ENCODE peak calls at places on chromosome 1, in eight cellular contexts. E is uterus, A is H54, L is HCT116, F is body of pancreas, Y is adrenal gland, J is heart left ventricle, B is lower leg skin. R is an unnamed sample.

GRCh38 chr1:115924730-115925129 is 51.6 kb upstream of the SLC22A15 start:
- DNase-seq in E (no peak), A (no peak), L (no peak), F (no peak), Y (no peak), J (no peak), B (no peak), R (no peak)

GRCh38 chr1:145995148-145995851 is 1.1 kb downstream of the TXNIP start:
- DNase-seq in E (no peak), A (no peak), L (no peak), F (no peak), Y (peak), J (no peak), B (peak), R (peak)

GRCh38 chr1:66418021-66418420 is 115.9 kb upstream of the SGIP1 start:
- DNase-seq in E (no peak), A (no peak), L (no peak), F (no peak), Y (no peak), J (no peak), B (no peak), R (no peak)

GRCh38 chr1:41805771-41806471 is 112.8 kb downstream of the HIVEP3 start:
- DNase-seq in E (no peak), A (no peak), L (no peak), F (no peak), Y (no peak), J (no peak), B (no peak), R (no peak)

GRCh38 chr1:7916431-7916830 is 24.2 kb downstream of the TNFRSF9 start:
- DNase-seq in E (no peak), A (no peak), L (no peak), F (no peak), Y (no peak), J (no peak), B (no peak), R (no peak)

GRCh38 chr1:31412732-31413404 is at the start of gene SERINC2:
- DNase-seq in E (no peak), A (peak), L (no peak), F (peak), Y (peak), J (no peak), B (no peak), R (no peak)

GRCh38 chr1:64112281-64112680 is 91.1 kb upstream of the UBE2U start:
- DNase-seq in E (no peak), A (peak), L (no peak), F (no peak), Y (no peak), J (no peak), B (no peak), R (no peak)

GRCh38 chr1:2103266-2103900 is 53.2 kb downstream of the PRKCZ start:
- DNase-seq in E (no peak), A (no peak), L (no peak), F (no peak), Y (no peak), J (no peak), B (no peak), R (no peak)

GRCh38 chr1:93552751-93553455 is 105.0 kb downstream of the FNBP1L start:
- DNase-seq in E (no peak), A (no peak), L (peak), F (no peak), Y (no peak), J (no peak), B (no peak), R (no peak)

GRCh38 chr1:246680696-246681127 is 43.5 kb upstream of the SCCPDH start:
- DNase-seq in E (no peak), A (no peak), L (no peak), F (no peak), Y (no peak), J (no peak), B (no peak), R (no peak)

GRCh38 chr1:201022824-201023516 is 544 bp downstream of the KIF21B start:
- DNase-seq in E (no peak), A (no peak), L (no peak), F (no peak), Y (no peak), J (no peak), B (no peak), R (no peak)

GRCh38 chr1:153534226-153534932 is 1.4 kb downstream of the S100A6 start:
- DNase-seq in E (no peak), A (no peak), L (no peak), F (no peak), Y (no peak), J (no peak), B (peak), R (peak)

GRCh38 chr1:160225345-160225744 is 20.2 kb downstream of the PEA15 start:
- DNase-seq in E (no peak), A (no peak), L (no peak), F (no peak), Y (no peak), J (no peak), B (no peak), R (no peak)

GRCh38 chr1:197453376-197454058 is 185.5 kb downstream of the CRB1 start:
- DNase-seq in E (no peak), A (no peak), L (no peak), F (no peak), Y (no peak), J (no peak), B (no peak), R (no peak)

DNA sequence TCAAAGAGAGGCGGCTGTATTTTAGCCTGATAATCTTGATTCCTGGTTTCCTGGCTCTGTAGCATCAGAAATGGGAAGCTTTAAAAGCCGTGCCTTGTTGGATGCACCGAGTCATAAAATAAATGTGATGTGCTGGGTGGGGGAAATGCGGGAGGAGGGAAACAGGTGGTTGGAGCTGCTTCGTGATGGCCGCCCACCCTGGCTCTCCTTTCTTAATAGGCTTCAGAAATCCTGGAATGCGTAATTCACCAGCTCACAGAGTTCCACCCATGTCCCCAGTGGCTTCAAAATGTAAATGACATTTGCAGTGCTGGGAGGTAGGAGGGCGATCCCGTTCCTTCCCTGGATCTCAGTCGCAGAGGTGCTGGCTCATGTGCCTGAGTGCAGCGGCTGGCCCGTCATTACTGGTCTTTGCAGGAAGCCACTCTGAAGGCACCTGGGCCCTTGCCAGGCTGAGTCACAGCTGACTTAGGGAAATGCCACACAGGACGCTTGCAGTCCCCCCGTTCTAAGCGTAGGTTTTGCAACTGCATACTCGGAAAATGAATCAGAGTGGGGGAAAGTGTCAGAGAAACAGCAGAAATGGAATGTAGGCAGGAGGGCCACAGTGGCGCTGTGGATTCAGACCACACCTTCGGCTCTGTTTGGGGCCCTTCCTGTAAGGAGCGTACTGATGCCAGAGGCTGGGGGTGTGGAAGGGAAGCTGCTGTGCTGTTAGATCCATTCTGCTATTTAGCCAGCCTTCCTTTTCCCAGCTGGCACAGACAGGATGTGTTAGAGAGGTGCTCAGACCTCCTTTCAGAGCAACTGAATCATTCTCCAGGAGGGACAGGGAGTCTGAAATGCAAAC is 37.6 kb downstream of the GALNT2 start:
- DNase-seq in E (peak), A (peak), L (peak), F (peak), Y (peak), J (peak), B (peak), R (peak)
- TF ChIP-seq POLR2A in E (no peak), A (no peak), L (no peak), F (peak), Y (peak), J (no peak), B (no peak), R (no peak)

GRCh38 chr1:10796029-10796944 is at the start of gene CASZ1:
- DNase-seq in E (peak), A (peak), L (peak), F (peak), Y (peak), J (peak), B (peak), R (peak)
- TF ChIP-seq POLR2A in E (peak), A (no peak), L (no peak), F (peak), Y (peak), J (no peak), B (no peak), R (no peak)

GRCh38 chr1:150696151-150696550 is 803 bp downstream of the GOLPH3L start:
- DNase-seq in E (no peak), A (no peak), L (no peak), F (no peak), Y (no peak), J (no peak), B (no peak), R (no peak)

GRCh38 chr1:150696590-150696989 is 364 bp downstream of the GOLPH3L start:
- DNase-seq in E (no peak), A (no peak), L (no peak), F (no peak), Y (no peak), J (no peak), B (no peak), R (no peak)

GRCh38 chr1:150695561-150695960 is 1.4 kb downstream of the GOLPH3L start:
- DNase-seq in E (no peak), A (no peak), L (no peak), F (no peak), Y (no peak), J (no peak), B (no peak), R (no peak)

GRCh38 chr1:150692720-150693119 is 4.2 kb downstream of the GOLPH3L start:
- DNase-seq in E (no peak), A (no peak), L (no peak), F (no peak), Y (no peak), J (no peak), B (no peak), R (no peak)

DNA sequence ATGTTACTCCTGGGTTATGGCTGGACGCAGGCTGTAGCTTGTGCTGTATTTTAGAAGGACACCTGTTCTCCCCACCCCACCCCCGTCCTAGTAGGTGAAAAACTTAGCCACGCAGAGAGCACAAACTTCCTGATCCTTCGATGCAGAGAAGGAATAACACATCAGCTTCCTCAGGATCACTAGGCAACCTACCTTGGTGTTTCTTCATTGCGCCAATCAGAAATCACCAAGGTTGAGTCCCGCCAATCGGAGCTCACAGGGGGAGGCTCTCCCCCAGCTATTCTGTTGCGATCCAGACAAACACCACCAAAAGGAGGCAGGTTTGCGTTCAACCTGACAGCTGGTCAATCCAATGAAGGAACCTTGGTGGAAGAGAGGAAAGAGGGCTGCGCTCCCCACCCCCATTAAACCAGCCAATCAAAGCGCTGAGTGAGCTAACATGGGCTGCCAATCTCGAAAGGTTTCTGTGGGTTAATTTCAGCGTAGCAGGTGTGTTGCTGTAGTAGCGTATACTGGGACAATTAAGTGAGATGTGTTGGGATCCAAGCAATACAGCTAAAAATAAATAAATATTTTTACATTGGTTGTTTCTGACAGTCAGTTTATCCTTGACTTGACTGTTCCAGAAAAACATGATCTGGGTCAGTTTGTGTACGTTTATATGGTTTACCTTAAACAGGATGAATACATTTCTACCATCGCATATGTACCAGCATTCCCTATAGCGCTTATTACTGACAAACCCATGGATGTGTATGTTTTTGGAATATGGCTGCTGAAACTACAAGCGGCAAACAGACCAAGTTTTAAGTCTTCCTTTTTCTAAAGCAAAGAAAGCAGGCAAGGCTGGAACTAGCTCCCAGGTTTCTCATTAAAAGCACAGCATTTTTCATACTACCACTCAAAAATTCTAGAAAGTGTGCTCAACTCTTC is at the start of gene GOLPH3L:
- DNase-seq in E (peak), A (peak), L (peak), F (peak), Y (peak), J (peak), B (peak), R (peak)
- TF ChIP-seq POLR2A in E (peak), A (peak), L (peak), F (peak), Y (peak), J (no peak), B (no peak), R (peak)

DNA sequence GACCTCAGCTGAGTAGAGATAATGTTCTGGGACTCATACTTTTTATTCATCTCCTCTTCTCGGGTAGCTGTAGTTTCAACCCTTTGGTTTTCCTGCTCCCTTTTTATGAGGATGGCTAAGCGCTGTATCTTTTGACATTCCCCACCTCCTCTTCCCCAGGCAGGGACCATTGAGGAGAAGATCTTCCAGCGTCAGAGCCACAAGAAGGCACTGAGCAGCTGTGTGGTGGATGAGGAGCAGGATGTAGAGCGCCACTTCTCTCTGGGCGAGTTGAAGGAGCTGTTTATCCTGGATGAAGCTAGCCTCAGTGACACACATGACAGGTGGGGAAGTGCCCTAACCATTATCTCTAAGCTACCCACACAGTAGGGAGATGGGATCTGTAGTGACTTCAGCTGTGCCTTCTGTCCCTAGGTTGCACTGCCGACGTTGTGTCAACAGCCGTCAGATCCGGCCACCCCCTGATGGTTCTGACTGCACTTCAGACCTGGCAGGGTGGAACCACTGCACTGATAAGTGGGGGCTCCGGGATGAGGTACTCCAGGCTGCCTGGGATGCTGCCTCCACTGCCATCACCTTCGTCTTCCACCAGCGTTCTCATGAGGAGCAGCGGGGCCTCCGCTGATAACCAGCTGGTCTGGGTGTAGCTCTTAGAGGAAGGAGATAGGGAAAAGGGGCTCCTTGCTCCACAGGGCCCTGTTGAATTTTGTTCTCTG is 25.6 kb downstream of the LRRC41 start:
- DNase-seq in E (no peak), A (no peak), L (no peak), F (no peak), Y (no peak), J (no peak), B (no peak), R (no peak)
- TF ChIP-seq POLR2A in E (no peak), A (no peak), L (no peak), F (no peak), Y (no peak), J (no peak), B (no peak), R (no peak)

GRCh38 chr1:163320891-163321290 is 863 bp upstream of the NUF2 start:
- DNase-seq in E (no peak), A (no peak), L (no peak), F (no peak), Y (no peak), J (no peak), B (no peak), R (no peak)

GRCh38 chr1:163315773-163316374 is 5.9 kb upstream of the NUF2 start:
- DNase-seq in E (peak), A (no peak), L (no peak), F (peak), Y (peak), J (peak), B (no peak), R (no peak)

GRCh38 chr1:163321311-163322305 is at the start of gene NUF2:
- DNase-seq in E (peak), A (peak), L (peak), F (peak), Y (peak), J (peak), B (peak), R (peak)
- TF ChIP-seq POLR2A in E (peak), A (peak), L (peak), F (peak), Y (peak), J (no peak), B (no peak), R (peak)

GRCh38 chr1:216851073-216851472 is 127.8 kb upstream of the ESRRG start:
- DNase-seq in E (no peak), A (no peak), L (no peak), F (no peak), Y (no peak), J (no peak), B (no peak), R (no peak)
- TF ChIP-seq POLR2A in E (no peak), A (no peak), L (no peak), F (no peak), Y (no peak), J (no peak), B (no peak), R (no peak)

GRCh38 chr1:27106561-27107323 is 48.2 kb downstream of the SLC9A1 start:
- DNase-seq in E (no peak), A (no peak), L (no peak), F (no peak), Y (no peak), J (no peak), B (no peak), R (no peak)
- TF ChIP-seq POLR2A in E (no peak), A (no peak), L (no peak), F (no peak), Y (no peak), J (no peak), B (no peak), R (no peak)

DNA sequence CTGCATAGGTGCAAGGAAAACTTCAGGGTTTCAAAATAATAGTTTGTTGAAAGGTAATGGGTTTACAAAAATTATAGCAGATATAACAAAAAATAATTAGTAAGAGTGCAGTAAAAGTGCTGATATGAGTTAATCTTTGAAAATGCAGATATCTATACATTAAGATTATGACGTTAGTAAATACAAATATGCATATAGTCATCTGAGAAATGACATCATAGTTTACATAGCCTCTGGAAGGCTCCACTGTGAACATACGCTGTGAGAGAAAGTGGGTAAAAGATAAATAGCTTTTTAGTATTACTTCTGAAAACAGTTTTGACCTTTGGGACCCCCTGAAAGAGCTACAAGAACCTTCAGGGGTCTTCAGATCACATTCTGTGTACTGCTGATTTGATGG is 356.2 kb upstream of the SNX7 start:
- DNase-seq in E (no peak), A (no peak), L (no peak), F (no peak), Y (no peak), J (no peak), B (no peak), R (no peak)
- TF ChIP-seq POLR2A in E (no peak), A (no peak), L (no peak), F (no peak), Y (no peak), J (no peak), B (no peak), R (no peak)

GRCh38 chr1:54851406-54851805 is 35.6 kb downstream of the DHCR24 start:
- DNase-seq in E (no peak), A (no peak), L (no peak), F (no peak), Y (no peak), J (no peak), B (peak), R (peak)
- TF ChIP-seq POLR2A in E (no peak), A (no peak), L (no peak), F (no peak), Y (no peak), J (no peak), B (no peak), R (no peak)

DNA sequence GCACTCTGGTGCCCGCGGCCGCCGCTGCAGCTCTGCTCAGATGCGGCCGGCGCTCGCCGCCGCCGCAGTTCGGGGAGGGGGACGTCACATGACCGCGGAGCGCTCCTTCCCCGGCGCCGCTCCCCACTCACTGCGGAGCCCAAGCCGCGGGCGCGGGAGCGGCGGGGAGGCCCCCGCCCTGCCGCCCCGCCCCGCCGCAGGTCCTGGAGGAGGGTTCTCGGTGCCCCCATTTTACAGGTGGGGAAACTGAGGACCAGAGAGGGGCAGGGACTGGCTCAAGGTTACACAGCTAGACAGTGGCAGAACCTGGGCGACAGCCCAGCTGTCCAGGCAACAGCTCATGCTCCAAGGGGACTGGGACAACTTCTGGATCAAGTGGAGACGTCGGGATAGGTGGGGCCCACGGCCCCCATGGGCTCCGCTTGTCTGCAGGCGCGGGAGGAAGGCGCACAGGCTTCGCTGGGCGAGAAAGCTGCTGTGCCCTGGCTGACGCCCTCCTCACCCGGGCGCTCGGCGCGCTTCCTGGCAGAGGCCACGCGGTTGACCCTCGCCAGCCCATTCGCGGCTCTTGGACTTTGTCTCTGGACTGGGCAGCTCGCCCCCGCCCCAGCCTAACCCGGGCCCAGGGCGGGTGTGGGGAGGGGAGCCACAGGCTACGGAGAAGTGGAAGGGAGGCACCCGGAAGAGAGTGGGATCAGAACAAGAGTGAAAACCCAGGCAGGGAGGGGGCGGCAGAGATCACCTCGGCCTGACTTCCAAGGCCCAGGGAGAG is at the start of gene RAP1GAP:
- DNase-seq in E (no peak), A (no peak), L (no peak), F (peak), Y (peak), J (no peak), B (peak), R (no peak)
- TF ChIP-seq POLR2A in E (no peak), A (no peak), L (no peak), F (peak), Y (peak), J (no peak), B (no peak), R (no peak)

R was measured in suprapubic skin.